ENCODE peak calls at places on chromosomes 1 and 21, in nine cellular contexts. X is left lung; E is Kasumi-1; I is activated CD4-positive, alpha-beta T cell treated with anti-CD3 and anti-CD28 coated beads, Interleukin-2, amount 50 U/mL, for 1 hour; V is activated CD8-positive, alpha-beta memory T cell treated with anti-CD3 and anti-CD28 coated beads, Interleukin-2, amount 10 ng/mL, durations not matched to agents 7 days and 5 days; Z is ovary; Y is fibroblast of the aortic adventitia; G is fibroblast of gingiva; K is AG09309. H is an unnamed sample.

GRCh38 chr1:187038789-187039188 is 210.0 kb downstream of the PLA2G4A start:
- DNase-seq in X (no peak), E (no peak), I (no peak), V (no peak), Z (no peak), Y (peak; percentile 47), G (no peak), K (no peak), H (no peak)

GRCh38 chr1:167565922-167566321 is 12.4 kb upstream of the CREG1 start:
- DNase-seq in X (no peak), E (no peak), I (no peak), V (no peak), Z (no peak), Y (no peak), G (no peak), K (no peak), H (no peak)

GRCh38 chr1:7048395-7048794 is 263.1 kb downstream of the CAMTA1 start:
- DNase-seq in X (no peak), E (no peak), I (no peak), V (no peak), Z (no peak), Y (no peak), G (no peak), K (no peak), H (no peak)

GRCh38 chr1:20724364-20725188 is 6.8 kb upstream of the KIF17 start:
- DNase-seq in X (no peak), E (no peak), I (no peak), V (peak; percentile 36), Z (peak; percentile 29), Y (no peak), G (no peak), K (no peak), H (no peak)

GRCh38 chr1:72777918-72778317 is 495.6 kb upstream of the NEGR1 start:
- DNase-seq in X (no peak), E (no peak), I (no peak), V (no peak), Z (no peak), Y (no peak), G (peak; percentile 2), K (no peak), H (no peak)

GRCh38 chr1:72186733-72187307 is 95.5 kb downstream of the NEGR1 start:
- DNase-seq in X (no peak), E (peak; percentile 32), I (no peak), V (no peak), Z (no peak), Y (peak; percentile 57), G (peak; percentile 11), K (no peak), H (no peak)

GRCh38 chr1:24418898-24419628 is 3.5 kb downstream of the NIPAL3 start:
- DNase-seq in X (peak; percentile 74), E (peak; percentile 86), I (no peak), V (no peak), Z (no peak), Y (peak; percentile 76), G (peak; percentile 24), K (no peak), H (no peak)

GRCh38 chr1:44650159-44650831 is 24.0 kb downstream of the TMEM53 start:
- DNase-seq in X (no peak), E (no peak), I (no peak), V (no peak), Z (no peak), Y (no peak), G (no peak), K (no peak), H (peak; percentile 78)

GRCh38 chr1:25120286-25120685 is 112.0 kb downstream of the SYF2 start:
- DNase-seq in X (no peak), E (peak; percentile 36), I (no peak), V (no peak), Z (no peak), Y (no peak), G (peak; percentile 18), K (no peak), H (no peak)

GRCh38 chr1:59446257-59446901 is 149.5 kb downstream of the FGGY start:
- DNase-seq in X (no peak), E (no peak), I (no peak), V (no peak), Z (no peak), Y (peak; percentile 94), G (peak; percentile 85), K (peak; percentile 75), H (no peak)

GRCh38 chr1:224791362-224791941 is 138.0 kb upstream of the DNAH14 start:
- DNase-seq in X (no peak), E (peak; percentile 55), I (no peak), V (no peak), Z (no peak), Y (no peak), G (no peak), K (no peak), H (no peak)

GRCh38 chr1:18481190-18481920 is 625 bp downstream of the KLHDC7A start:
- DNase-seq in X (no peak), E (no peak), I (no peak), V (no peak), Z (no peak), Y (no peak), G (no peak), K (no peak), H (no peak)

GRCh38 chr1:76867342-76868130 is at the start of gene ST6GALNAC5:
- DNase-seq in X (peak; percentile 33), E (no peak), I (no peak), V (no peak), Z (peak; percentile 44), Y (no peak), G (no peak), K (no peak), H (no peak)

GRCh38 chr1:169129109-169129789 is 22.8 kb downstream of the ATP1B1 start:
- DNase-seq in X (no peak), E (no peak), I (no peak), V (no peak), Z (no peak), Y (no peak), G (no peak), K (no peak), H (no peak)

GRCh38 chr1:99956755-99957154 is 13.0 kb upstream of the SLC35A3 start:
- DNase-seq in X (no peak), E (no peak), I (no peak), V (no peak), Z (no peak), Y (peak; percentile 48), G (peak; percentile 86), K (peak; percentile 64), H (no peak)

GRCh38 chr1:99754055-99754626 is 12.3 kb downstream of the FRRS1 start:
- DNase-seq in X (no peak), E (no peak), I (no peak), V (no peak), Z (no peak), Y (no peak), G (no peak), K (no peak), H (no peak)

GRCh38 chr1:11802973-11803885 is 2.5 kb downstream of the MTHFR start:
- DNase-seq in X (peak; percentile 94), E (peak; percentile 58), I (peak; percentile 69), V (peak; percentile 91), Z (peak; percentile 96), Y (peak; percentile 98), G (peak; percentile 98), K (peak; percentile 89), H (peak; percentile 95)

GRCh38 chr1:162922196-162922595 is 61.2 kb upstream of the CCDC190 start:
- DNase-seq in X (no peak), E (no peak), I (no peak), V (no peak), Z (no peak), Y (peak; percentile 35), G (no peak), K (no peak), H (no peak)

GRCh38 chr1:226100436-226101347 is 38.2 kb downstream of the H3-3A start:
- DNase-seq in X (no peak), E (peak; percentile 37), I (peak; percentile 34), V (no peak), Z (peak; percentile 53), Y (peak; percentile 85), G (peak; percentile 40), K (no peak), H (no peak)

GRCh38 chr21:36768496-36768895 is 69.6 kb downstream of the SIM2 start:
- DNase-seq in X (no peak), E (no peak), I (no peak), V (no peak), Z (no peak), Y (no peak), G (no peak), K (no peak), H (no peak)

GRCh38 chr1:212702672-212703071 is 3.0 kb upstream of the BATF3 start:
- DNase-seq in X (no peak), E (no peak), I (no peak), V (peak; percentile 41), Z (no peak), Y (no peak), G (no peak), K (no peak), H (no peak)

GRCh38 chr1:46643368-46643775 is 24.8 kb downstream of the ATPAF1 start:
- DNase-seq in X (no peak), E (no peak), I (no peak), V (no peak), Z (no peak), Y (peak; percentile 75), G (peak; percentile 95), K (peak; percentile 61), H (no peak)

GRCh38 chr1:27405074-27405473 is 12.7 kb downstream of the GPR3 start:
- DNase-seq in X (no peak), E (no peak), I (no peak), V (no peak), Z (no peak), Y (peak; percentile 73), G (peak; percentile 86), K (peak; percentile 45), H (no peak)

GRCh38 chr1:58446368-58446767 is 100.2 kb downstream of the OMA1 start:
- DNase-seq in X (no peak), E (no peak), I (no peak), V (no peak), Z (peak; percentile 56), Y (no peak), G (no peak), K (no peak), H (no peak)

GRCh38 chr1:197399691-197400521 is 131.9 kb downstream of the CRB1 start:
- DNase-seq in X (no peak), E (peak; percentile 60), I (no peak), V (peak; percentile 47), Z (no peak), Y (peak; percentile 64), G (peak; percentile 42), K (no peak), H (no peak)

GRCh38 chr1:159800177-159800935 is 1.8 kb upstream of the FCRL6 start:
- DNase-seq in X (no peak), E (no peak), I (no peak), V (peak; percentile 78), Z (no peak), Y (no peak), G (no peak), K (no peak), H (no peak)

GRCh38 chr1:180915426-180915965 is 2.8 kb downstream of the KIAA1614 start:
- DNase-seq in X (no peak), E (no peak), I (no peak), V (no peak), Z (peak; percentile 20), Y (no peak), G (no peak), K (no peak), H (no peak)